ENCODE peak calls at places on chromosomes 4 and X, in ten cellular contexts. Z is lung; H is stimulated activated naive B cell treated with anti-CD40 and anti-IgM and Interleukin-4, amounts not matched to agents 10 μg/mL and 1 μg/mL and 100 μg/mL, for 72 hours; K is activated gamma-delta T cell treated with anti-CD3 and anti-CD28 coated beads, Interleukin-2, amount 50 U/mL, for 16 hours; X is coronary artery; Y is Right ventricle myocardium inferior; U is ecto neural progenitor cell; O is activated naive CD4-positive, alpha-beta T cell treated with anti-CD3 and anti-CD28 coated beads, Interleukin-2, amount 50 U/mL, for 16 hours; C is HT-29; B is SW480. W is an unnamed sample.

GRCh38 chr4:104491826-104492771 is 2.6 kb downstream of the CXXC4 start:
- DNase-seq in H (no peak), O (no peak), Z (no peak), Y (no peak), X (no peak), K (no peak), B (no peak), C (peak), U (peak), W (no peak)

GRCh38 chrX:10177620-10178019 is 20.8 kb downstream of the CLCN4 start:
- DNase-seq in K (no peak), U (no peak), Y (no peak), X (no peak), H (no peak), B (no peak), Z (no peak), C (no peak), O (no peak), W (no peak)

GRCh38 chr4:4480205-4480604 is 61.6 kb downstream of the STX18 start:
- DNase-seq in B (no peak), C (no peak), K (no peak), U (no peak), O (no peak), Y (no peak), X (no peak), Z (no peak), H (no peak), W (no peak)

GRCh38 chr4:158599150-158599549 is 72.5 kb downstream of the C4orf46 start:
- DNase-seq in K (no peak), Y (no peak), Z (no peak), U (no peak), X (no peak), H (no peak), O (no peak), C (no peak), B (no peak), W (no peak)

GRCh38 chr4:142660728-142661127 is 185.4 kb downstream of the INPP4B start:
- DNase-seq in H (no peak), B (no peak), Y (no peak), X (no peak), Z (no peak), C (no peak), K (no peak), U (no peak), O (no peak), W (no peak)

GRCh38 chr4:30763337-30763736 is 43.2 kb downstream of the PCDH7 start:
- DNase-seq in O (no peak), H (no peak), B (no peak), K (no peak), X (no peak), C (peak), Y (no peak), Z (no peak), U (no peak), W (no peak)

GRCh38 chr4:88779431-88779830 is 81.8 kb upstream of the NAP1L5 start:
- DNase-seq in Z (no peak), X (no peak), H (no peak), K (no peak), B (no peak), U (no peak), O (no peak), Y (no peak), C (peak), W (no peak)

GRCh38 chr4:182917182-182918043 is at the start of gene DCTD:
- DNase-seq in Y (peak), H (peak), X (peak), K (peak), O (peak), B (peak), U (peak), Z (peak), C (peak), W (peak)

GRCh38 chrX:105323951-105324350 is 103.5 kb upstream of the TEX13A start:
- DNase-seq in O (no peak), U (no peak), Z (no peak), B (peak), C (no peak), X (no peak), H (no peak), Y (no peak), K (no peak), W (no peak)

GRCh38 chr4:54509057-54509456 is 148.7 kb upstream of the KIT start:
- DNase-seq in K (no peak), B (no peak), H (no peak), O (no peak), U (no peak), C (no peak), X (no peak), Y (no peak), Z (no peak), W (no peak)